ENCODE peak calls at places on chromosomes 11 and 22, in four cellular contexts. One of them, this sample, is unnamed.

GRCh38 chr11:115291391-115291744 is 212.8 kb downstream of the CADM1 start:
- DNase-seq in psoas muscle: no peak
- DNase-seq in WTC11: no peak
- DNase-seq in GM06990: no peak
- DNase-seq in this sample: no peak

GRCh38 chr11:44778200-44779100 is 51.7 kb downstream of the TSPAN18 start:
- DNase-seq in psoas muscle: no peak
- DNase-seq in WTC11: no peak
- DNase-seq in GM06990: no peak
- DNase-seq in this sample: no peak

GRCh38 chr11:62461740-62462522 is 43.1 kb downstream of the SCGB1A1 start:
- DNase-seq in psoas muscle: no peak
- DNase-seq in WTC11: no peak
- DNase-seq in GM06990: no peak
- DNase-seq in this sample: no peak

GRCh38 chr11:67368621-67369020 is 4.8 kb downstream of the CLCF1 start:
- DNase-seq in psoas muscle: no peak
- DNase-seq in WTC11: no peak
- DNase-seq in GM06990: no peak
- DNase-seq in this sample: no peak

GRCh38 chr11:59556883-59557205 is 45.5 kb downstream of the OR4D9 start:
- DNase-seq in psoas muscle: no peak
- DNase-seq in WTC11: no peak
- DNase-seq in GM06990: peak
- DNase-seq in this sample: no peak

GRCh38 chr11:121365304-121365703 is 72.7 kb downstream of the SC5D start:
- DNase-seq in psoas muscle: no peak
- DNase-seq in WTC11: no peak
- DNase-seq in GM06990: no peak
- DNase-seq in this sample: no peak

GRCh38 chr11:8069771-8070170 is 11.2 kb upstream of the TUB start:
- DNase-seq in psoas muscle: no peak
- DNase-seq in WTC11: no peak
- DNase-seq in GM06990: no peak
- DNase-seq in this sample: no peak

GRCh38 chr11:132992838-132993680 is 539.2 kb downstream of the OPCML start:
- DNase-seq in psoas muscle: no peak
- DNase-seq in WTC11: no peak
- DNase-seq in GM06990: no peak
- DNase-seq in this sample: no peak

GRCh38 chr22:33918676-33919590 is 1.3 kb downstream of the LARGE1 start:
- DNase-seq in psoas muscle: no peak
- DNase-seq in WTC11: peak
- DNase-seq in GM06990: no peak
- DNase-seq in this sample: no peak

GRCh38 chr22:27873476-27873875 is 45.6 kb downstream of the PITPNB start:
- DNase-seq in psoas muscle: no peak
- DNase-seq in WTC11: no peak
- DNase-seq in GM06990: no peak
- DNase-seq in this sample: no peak

GRCh38 chr11:30585892-30586250 is 282 bp downstream of the MPPED2 start:
- DNase-seq in psoas muscle: peak
- DNase-seq in WTC11: no peak
- DNase-seq in GM06990: no peak
- DNase-seq in this sample: peak

GRCh38 chr11:61785837-61786402 is 6.5 kb downstream of the TMEM258 start:
- DNase-seq in psoas muscle: no peak
- DNase-seq in WTC11: no peak
- DNase-seq in GM06990: no peak
- DNase-seq in this sample: no peak

GRCh38 chr22:35631597-35631996 is 14.5 kb upstream of the MB start:
- DNase-seq in psoas muscle: no peak
- DNase-seq in WTC11: peak
- DNase-seq in GM06990: no peak
- DNase-seq in this sample: peak

GRCh38 chr11:104256525-104256924 is 92.6 kb upstream of the PDGFD start:
- DNase-seq in psoas muscle: no peak
- DNase-seq in WTC11: no peak
- DNase-seq in GM06990: no peak
- DNase-seq in this sample: no peak
- TF ChIP-seq CTCF in psoas muscle: peak
- TF ChIP-seq CTCF in WTC11: no peak
- TF ChIP-seq CTCF in GM06990: peak
- TF ChIP-seq CTCF in this sample: no peak

GRCh38 chr11:112962854-112963367 is 1.7 kb downstream of the NCAM1 start:
- DNase-seq in psoas muscle: peak
- DNase-seq in WTC11: peak
- DNase-seq in GM06990: peak
- DNase-seq in this sample: peak

GRCh38 chr11:112961146-112961668 is at the start of gene NCAM1:
- DNase-seq in psoas muscle: peak
- DNase-seq in WTC11: peak
- DNase-seq in GM06990: peak
- DNase-seq in this sample: peak

GRCh38 chr11:112963368-112963955 is 2.2 kb downstream of the NCAM1 start:
- DNase-seq in psoas muscle: peak
- DNase-seq in WTC11: no peak
- DNase-seq in GM06990: no peak
- DNase-seq in this sample: no peak

GRCh38 chr11:112961751-112962747 is 829 bp downstream of the NCAM1 start:
- DNase-seq in psoas muscle: peak
- DNase-seq in WTC11: peak
- DNase-seq in GM06990: peak
- DNase-seq in this sample: peak

GRCh38 chr11:112958670-112959069 is 2.5 kb upstream of the NCAM1 start:
- DNase-seq in psoas muscle: no peak
- DNase-seq in WTC11: no peak
- DNase-seq in GM06990: no peak
- DNase-seq in this sample: no peak
- TF ChIP-seq CTCF in psoas muscle: no peak
- TF ChIP-seq CTCF in WTC11: no peak
- TF ChIP-seq CTCF in GM06990: no peak
- TF ChIP-seq CTCF in this sample: no peak

GRCh38 chr22:46052801-46053562 is 76.0 kb upstream of the WNT7B start:
- DNase-seq in psoas muscle: peak
- DNase-seq in WTC11: peak
- DNase-seq in GM06990: no peak
- DNase-seq in this sample: no peak
- TF ChIP-seq CTCF in psoas muscle: no peak
- TF ChIP-seq CTCF in WTC11: no peak
- TF ChIP-seq CTCF in GM06990: no peak
- TF ChIP-seq CTCF in this sample: no peak

GRCh38 chr11:83310718-83311117 is 24.6 kb upstream of the CCDC90B start:
- DNase-seq in psoas muscle: no peak
- DNase-seq in WTC11: no peak
- DNase-seq in GM06990: no peak
- DNase-seq in this sample: no peak
- TF ChIP-seq CTCF in psoas muscle: no peak
- TF ChIP-seq CTCF in WTC11: no peak
- TF ChIP-seq CTCF in GM06990: no peak
- TF ChIP-seq CTCF in this sample: no peak

GRCh38 chr22:40791241-40791640 is 27.9 kb downstream of the SLC25A17 start:
- DNase-seq in psoas muscle: no peak
- DNase-seq in WTC11: no peak
- DNase-seq in GM06990: no peak
- DNase-seq in this sample: no peak
- TF ChIP-seq CTCF in psoas muscle: no peak
- TF ChIP-seq CTCF in WTC11: no peak
- TF ChIP-seq CTCF in GM06990: no peak
- TF ChIP-seq CTCF in this sample: no peak

GRCh38 chr11:15011741-15012140 is 39.6 kb upstream of the CALCA start:
- DNase-seq in psoas muscle: no peak
- DNase-seq in WTC11: no peak
- DNase-seq in GM06990: no peak
- DNase-seq in this sample: no peak

GRCh38 chr11:15010860-15011259 is 38.7 kb upstream of the CALCA start:
- DNase-seq in psoas muscle: no peak
- DNase-seq in WTC11: no peak
- DNase-seq in GM06990: no peak
- DNase-seq in this sample: no peak

GRCh38 chr11:15006139-15006759 is 34.1 kb upstream of the CALCA start:
- DNase-seq in psoas muscle: no peak
- DNase-seq in WTC11: no peak
- DNase-seq in GM06990: peak
- DNase-seq in this sample: peak
- TF ChIP-seq CTCF in psoas muscle: peak
- TF ChIP-seq CTCF in WTC11: peak
- TF ChIP-seq CTCF in GM06990: peak
- TF ChIP-seq CTCF in this sample: peak

GRCh38 chr11:556175-556699 is 4.3 kb downstream of the LMNTD2 start:
- DNase-seq in psoas muscle: no peak
- DNase-seq in WTC11: no peak
- DNase-seq in GM06990: no peak
- DNase-seq in this sample: no peak

GRCh38 chr11:555500-556174 is 4.9 kb downstream of the LMNTD2 start:
- DNase-seq in psoas muscle: no peak
- DNase-seq in WTC11: no peak
- DNase-seq in GM06990: no peak
- DNase-seq in this sample: no peak

GRCh38 chr11:554428-554823 is 6.1 kb downstream of the LMNTD2 start:
- DNase-seq in psoas muscle: no peak
- DNase-seq in WTC11: no peak
- DNase-seq in GM06990: no peak
- DNase-seq in this sample: no peak

GRCh38 chr11:553949-554398 is 6.6 kb downstream of the LMNTD2 start:
- DNase-seq in psoas muscle: no peak
- DNase-seq in WTC11: no peak
- DNase-seq in GM06990: no peak
- DNase-seq in this sample: no peak

GRCh38 chr11:554824-555499 is 5.6 kb downstream of the LMNTD2 start:
- DNase-seq in psoas muscle: peak
- DNase-seq in WTC11: peak
- DNase-seq in GM06990: peak
- DNase-seq in this sample: peak
- TF ChIP-seq CTCF in psoas muscle: peak
- TF ChIP-seq CTCF in WTC11: peak
- TF ChIP-seq CTCF in GM06990: peak
- TF ChIP-seq CTCF in this sample: peak

This sample was measured in GM10248.